ENCODE peak calls at places on chromosomes 5 and 9, in nine cellular contexts. One of them, this sample, is unnamed.
A peak's percentile ranks its signal among the peaks of the same experiment; 100 is the strongest.

GRCh38 chr9:136747161-136748060 is 914 bp downstream of the LCN6 start:
- DNase-seq in GM12878: no peak
- DNase-seq in CD14-positive monocyte: no peak
- DNase-seq in Calu3: no peak
- DNase-seq in mucosa of descending colon: no peak
- DNase-seq in right atrium auricular region: no peak
- DNase-seq in CD8-positive, alpha-beta T cell: no peak
- DNase-seq in body of pancreas: no peak
- DNase-seq in WTC11: no peak
- DNase-seq in this sample: no peak

GRCh38 chr5:177035982-177036381 is 13.5 kb downstream of the ZNF346 start:
- DNase-seq in GM12878: no peak
- DNase-seq in CD14-positive monocyte: no peak
- DNase-seq in Calu3: no peak
- DNase-seq in mucosa of descending colon: no peak
- DNase-seq in right atrium auricular region: no peak
- DNase-seq in CD8-positive, alpha-beta T cell: no peak
- DNase-seq in body of pancreas: no peak
- DNase-seq in WTC11: peak; percentile 29
- DNase-seq in this sample: no peak

GRCh38 chr9:115192280-115192679 is 74.3 kb upstream of the TNC start:
- DNase-seq in GM12878: no peak
- DNase-seq in CD14-positive monocyte: no peak
- DNase-seq in Calu3: no peak
- DNase-seq in mucosa of descending colon: peak; percentile 13
- DNase-seq in right atrium auricular region: no peak
- DNase-seq in CD8-positive, alpha-beta T cell: no peak
- DNase-seq in body of pancreas: no peak
- DNase-seq in WTC11: no peak
- DNase-seq in this sample: no peak

GRCh38 chr9:132042324-132042723 is 37.3 kb downstream of the MED27 start:
- DNase-seq in GM12878: no peak
- DNase-seq in CD14-positive monocyte: no peak
- DNase-seq in Calu3: no peak
- DNase-seq in mucosa of descending colon: no peak
- DNase-seq in right atrium auricular region: no peak
- DNase-seq in CD8-positive, alpha-beta T cell: no peak
- DNase-seq in body of pancreas: no peak
- DNase-seq in WTC11: no peak
- DNase-seq in this sample: no peak

GRCh38 chr5:59328801-59329296 is 564.7 kb downstream of the PDE4D start:
- DNase-seq in GM12878: no peak
- DNase-seq in CD14-positive monocyte: no peak
- DNase-seq in Calu3: peak; percentile 4
- DNase-seq in mucosa of descending colon: no peak
- DNase-seq in right atrium auricular region: no peak
- DNase-seq in CD8-positive, alpha-beta T cell: no peak
- DNase-seq in body of pancreas: no peak
- DNase-seq in WTC11: no peak
- DNase-seq in this sample: no peak

GRCh38 chr9:85404911-85405580 is 336.7 kb downstream of the AGTPBP1 start:
- DNase-seq in GM12878: no peak
- DNase-seq in CD14-positive monocyte: no peak
- DNase-seq in Calu3: no peak
- DNase-seq in mucosa of descending colon: no peak
- DNase-seq in right atrium auricular region: no peak
- DNase-seq in CD8-positive, alpha-beta T cell: no peak
- DNase-seq in body of pancreas: no peak
- DNase-seq in WTC11: no peak
- DNase-seq in this sample: no peak

GRCh38 chr5:180313677-180314076 is 21.8 kb upstream of the MAPK9 start:
- DNase-seq in GM12878: no peak
- DNase-seq in CD14-positive monocyte: no peak
- DNase-seq in Calu3: no peak
- DNase-seq in mucosa of descending colon: peak; percentile 43
- DNase-seq in right atrium auricular region: no peak
- DNase-seq in CD8-positive, alpha-beta T cell: peak; percentile 48
- DNase-seq in body of pancreas: no peak
- DNase-seq in WTC11: peak; percentile 69
- DNase-seq in this sample: no peak

GRCh38 chr5:51465165-51465564 is 81.9 kb downstream of the ISL1 start:
- DNase-seq in GM12878: no peak
- DNase-seq in CD14-positive monocyte: no peak
- DNase-seq in Calu3: peak; percentile 56
- DNase-seq in mucosa of descending colon: no peak
- DNase-seq in right atrium auricular region: no peak
- DNase-seq in CD8-positive, alpha-beta T cell: no peak
- DNase-seq in body of pancreas: peak; percentile 8
- DNase-seq in WTC11: no peak
- DNase-seq in this sample: no peak

GRCh38 chr5:135993894-135994514 is 34.8 kb upstream of the TGFBI start:
- DNase-seq in GM12878: no peak
- DNase-seq in CD14-positive monocyte: no peak
- DNase-seq in Calu3: no peak
- DNase-seq in mucosa of descending colon: no peak
- DNase-seq in right atrium auricular region: no peak
- DNase-seq in CD8-positive, alpha-beta T cell: no peak
- DNase-seq in body of pancreas: no peak
- DNase-seq in WTC11: no peak
- DNase-seq in this sample: peak; percentile 87

GRCh38 chr5:107869459-107870115 is 198.8 kb upstream of the EFNA5 start:
- DNase-seq in GM12878: no peak
- DNase-seq in CD14-positive monocyte: no peak
- DNase-seq in Calu3: peak; percentile 18
- DNase-seq in mucosa of descending colon: no peak
- DNase-seq in right atrium auricular region: no peak
- DNase-seq in CD8-positive, alpha-beta T cell: no peak
- DNase-seq in body of pancreas: no peak
- DNase-seq in WTC11: no peak
- DNase-seq in this sample: no peak

GRCh38 chr9:79611091-79611614 is 39.4 kb downstream of the TLE4 start:
- DNase-seq in GM12878: no peak
- DNase-seq in CD14-positive monocyte: peak; percentile 63
- DNase-seq in Calu3: no peak
- DNase-seq in mucosa of descending colon: no peak
- DNase-seq in right atrium auricular region: no peak
- DNase-seq in CD8-positive, alpha-beta T cell: no peak
- DNase-seq in body of pancreas: peak; percentile 21
- DNase-seq in WTC11: no peak
- DNase-seq in this sample: no peak

GRCh38 chr5:19739691-19740090 is 248.3 kb downstream of the CDH18 start:
- DNase-seq in GM12878: no peak
- DNase-seq in CD14-positive monocyte: no peak
- DNase-seq in Calu3: no peak
- DNase-seq in mucosa of descending colon: no peak
- DNase-seq in right atrium auricular region: no peak
- DNase-seq in CD8-positive, alpha-beta T cell: no peak
- DNase-seq in body of pancreas: no peak
- DNase-seq in WTC11: no peak
- DNase-seq in this sample: no peak

GRCh38 chr5:13993926-13994325 is 49.4 kb upstream of the DNAH5 start:
- DNase-seq in GM12878: no peak
- DNase-seq in CD14-positive monocyte: no peak
- DNase-seq in Calu3: no peak
- DNase-seq in mucosa of descending colon: no peak
- DNase-seq in right atrium auricular region: no peak
- DNase-seq in CD8-positive, alpha-beta T cell: no peak
- DNase-seq in body of pancreas: no peak
- DNase-seq in WTC11: no peak
- DNase-seq in this sample: peak; percentile 86

GRCh38 chr9:35813434-35814105 is 1.3 kb downstream of the HINT2 start:
- DNase-seq in GM12878: no peak
- DNase-seq in CD14-positive monocyte: no peak
- DNase-seq in Calu3: peak; percentile 24
- DNase-seq in mucosa of descending colon: peak; percentile 28
- DNase-seq in right atrium auricular region: no peak
- DNase-seq in CD8-positive, alpha-beta T cell: no peak
- DNase-seq in body of pancreas: no peak
- DNase-seq in WTC11: peak; percentile 41
- DNase-seq in this sample: no peak
- TF ChIP-seq CTCF in GM12878: peak; percentile 26
- TF ChIP-seq CTCF in CD14-positive monocyte: no peak
- TF ChIP-seq CTCF in Calu3: peak; percentile 40
- TF ChIP-seq CTCF in mucosa of descending colon: no peak
- TF ChIP-seq CTCF in right atrium auricular region: peak; percentile 41
- TF ChIP-seq CTCF in CD8-positive, alpha-beta T cell: no peak
- TF ChIP-seq CTCF in body of pancreas: no peak
- TF ChIP-seq CTCF in WTC11: peak; percentile 46
- TF ChIP-seq CTCF in this sample: peak; percentile 14

DNA sequence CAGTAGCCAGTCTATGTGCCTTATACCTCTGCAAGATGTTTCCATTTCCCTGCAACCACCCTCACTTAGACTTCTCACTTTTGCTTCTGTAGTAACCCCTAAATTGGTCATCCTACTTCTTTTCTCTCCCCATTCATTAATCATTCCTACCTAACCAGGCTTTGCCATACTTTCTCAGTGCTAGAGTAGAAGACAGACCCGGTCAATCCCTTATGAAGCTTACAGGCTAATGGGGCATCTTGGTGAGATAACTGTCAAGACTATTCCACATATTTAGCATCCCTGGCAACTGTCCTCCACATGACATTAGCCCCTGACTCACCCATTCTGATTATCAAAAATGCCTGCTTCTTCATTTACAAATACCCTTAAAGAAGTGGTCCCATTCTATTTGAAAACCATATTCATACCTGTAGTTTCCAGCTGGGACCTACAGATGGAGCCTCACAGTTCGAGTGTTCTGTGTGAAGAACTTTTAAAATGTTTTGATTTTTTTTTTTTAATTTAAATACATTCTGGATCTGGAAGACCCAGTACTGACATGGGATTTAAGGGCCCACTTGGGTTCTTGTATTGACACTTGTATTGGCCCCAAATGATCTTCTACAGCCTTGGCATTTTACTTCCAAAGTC is 21.0 kb downstream of the F2RL2 start:
- DNase-seq in GM12878: no peak
- DNase-seq in CD14-positive monocyte: no peak
- DNase-seq in Calu3: no peak
- DNase-seq in mucosa of descending colon: no peak
- DNase-seq in right atrium auricular region: no peak
- DNase-seq in CD8-positive, alpha-beta T cell: no peak
- DNase-seq in body of pancreas: no peak
- DNase-seq in WTC11: no peak
- DNase-seq in this sample: no peak
- TF ChIP-seq CTCF in GM12878: no peak
- TF ChIP-seq CTCF in CD14-positive monocyte: no peak
- TF ChIP-seq CTCF in Calu3: peak; percentile 39
- TF ChIP-seq CTCF in mucosa of descending colon: no peak
- TF ChIP-seq CTCF in right atrium auricular region: no peak
- TF ChIP-seq CTCF in CD8-positive, alpha-beta T cell: no peak
- TF ChIP-seq CTCF in body of pancreas: no peak
- TF ChIP-seq CTCF in WTC11: no peak
- TF ChIP-seq CTCF in this sample: no peak

DNA sequence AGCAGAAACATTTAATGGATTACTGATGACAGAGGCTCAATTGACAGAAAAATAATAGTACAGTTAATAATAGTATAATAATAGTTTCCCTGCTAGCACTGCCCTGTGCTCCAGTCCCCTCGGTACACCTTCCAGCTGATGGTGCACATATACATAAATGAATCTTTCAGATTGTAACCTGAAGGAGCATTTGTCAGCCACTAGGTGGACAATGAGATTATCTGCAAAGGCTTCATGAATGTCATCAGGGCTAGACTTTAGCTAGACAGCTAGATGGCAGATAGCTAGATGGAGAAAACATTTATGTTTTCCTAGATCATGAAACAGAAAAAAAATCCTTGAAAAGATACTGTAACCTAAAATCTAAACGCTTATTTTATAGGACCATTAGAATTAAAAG is 304.4 kb upstream of the SMC2 start:
- DNase-seq in GM12878: no peak
- DNase-seq in CD14-positive monocyte: no peak
- DNase-seq in Calu3: no peak
- DNase-seq in mucosa of descending colon: no peak
- DNase-seq in right atrium auricular region: no peak
- DNase-seq in CD8-positive, alpha-beta T cell: no peak
- DNase-seq in body of pancreas: no peak
- DNase-seq in WTC11: no peak
- DNase-seq in this sample: no peak
- TF ChIP-seq CTCF in GM12878: peak; percentile 49
- TF ChIP-seq CTCF in CD14-positive monocyte: no peak
- TF ChIP-seq CTCF in Calu3: no peak
- TF ChIP-seq CTCF in mucosa of descending colon: no peak
- TF ChIP-seq CTCF in right atrium auricular region: peak; percentile 34
- TF ChIP-seq CTCF in CD8-positive, alpha-beta T cell: no peak
- TF ChIP-seq CTCF in body of pancreas: no peak
- TF ChIP-seq CTCF in WTC11: no peak
- TF ChIP-seq CTCF in this sample: peak; percentile 3

DNA sequence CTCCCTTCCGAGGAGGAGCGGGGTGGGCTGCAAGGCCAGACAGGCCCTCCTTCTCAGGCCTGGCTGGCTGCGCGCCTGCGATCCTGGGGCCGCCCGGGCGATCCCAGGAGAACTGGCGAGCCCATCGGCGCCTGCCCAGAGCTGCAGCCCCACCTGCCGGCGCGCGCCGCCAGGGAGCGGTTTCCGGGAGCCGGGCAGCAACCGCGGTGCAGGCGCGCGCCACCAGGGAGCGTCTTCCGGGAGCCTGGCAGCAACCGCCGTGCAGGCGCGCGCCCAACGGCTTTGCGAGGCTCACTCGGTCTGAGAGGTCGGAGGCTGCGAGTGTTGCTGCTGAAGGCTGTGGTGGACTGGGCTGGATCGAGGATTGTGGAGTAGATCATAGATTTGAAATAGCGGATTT is 668.7 kb downstream of the SPATA31A6 start:
- DNase-seq in GM12878: no peak
- DNase-seq in CD14-positive monocyte: no peak
- DNase-seq in Calu3: peak; percentile 75
- DNase-seq in mucosa of descending colon: peak; percentile 9
- DNase-seq in right atrium auricular region: no peak
- DNase-seq in CD8-positive, alpha-beta T cell: no peak
- DNase-seq in body of pancreas: peak; percentile 68
- DNase-seq in WTC11: peak; percentile 90
- DNase-seq in this sample: no peak
- TF ChIP-seq CTCF in GM12878: no peak
- TF ChIP-seq CTCF in CD14-positive monocyte: no peak
- TF ChIP-seq CTCF in Calu3: no peak
- TF ChIP-seq CTCF in mucosa of descending colon: no peak
- TF ChIP-seq CTCF in right atrium auricular region: peak; percentile 38
- TF ChIP-seq CTCF in CD8-positive, alpha-beta T cell: no peak
- TF ChIP-seq CTCF in body of pancreas: no peak
- TF ChIP-seq CTCF in WTC11: peak; percentile 25
- TF ChIP-seq CTCF in this sample: no peak

DNA sequence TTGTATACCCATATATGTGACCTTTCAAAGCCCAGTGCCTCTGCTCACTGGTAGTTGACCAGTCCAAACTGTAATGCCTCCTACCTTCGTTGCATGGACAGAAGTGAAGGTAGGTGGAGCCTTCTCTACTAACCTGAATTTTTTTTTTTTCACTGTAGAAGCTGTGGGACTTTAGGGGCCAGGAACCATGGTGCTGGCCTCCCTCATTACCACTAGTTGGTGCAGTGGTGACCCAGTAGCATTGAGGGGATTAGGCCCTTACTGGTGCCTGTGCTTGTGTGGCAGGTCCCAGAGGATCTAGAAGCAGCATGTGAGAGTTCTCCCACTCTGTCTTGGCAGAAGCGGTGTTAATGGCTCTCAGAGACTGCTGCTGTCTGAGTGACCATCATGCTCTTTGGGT is 2.3 kb downstream of the RALGPS1 start:
- DNase-seq in GM12878: no peak
- DNase-seq in CD14-positive monocyte: no peak
- DNase-seq in Calu3: no peak
- DNase-seq in mucosa of descending colon: no peak
- DNase-seq in right atrium auricular region: no peak
- DNase-seq in CD8-positive, alpha-beta T cell: no peak
- DNase-seq in body of pancreas: no peak
- DNase-seq in WTC11: peak; percentile 34
- DNase-seq in this sample: no peak
- TF ChIP-seq CTCF in GM12878: peak; percentile 29
- TF ChIP-seq CTCF in CD14-positive monocyte: no peak
- TF ChIP-seq CTCF in Calu3: no peak
- TF ChIP-seq CTCF in mucosa of descending colon: no peak
- TF ChIP-seq CTCF in right atrium auricular region: no peak
- TF ChIP-seq CTCF in CD8-positive, alpha-beta T cell: no peak
- TF ChIP-seq CTCF in body of pancreas: no peak
- TF ChIP-seq CTCF in WTC11: no peak
- TF ChIP-seq CTCF in this sample: no peak

This sample was measured in esophagus muscularis mucosa.